ENCODE peak calls at places on chromosomes 12 and 14, in eight cellular contexts. I, P, A, T, J, N, Y and U are unnamed samples.
A peak's percentile ranks its signal among the peaks of the same experiment; 100 is the strongest.

GRCh38 chr12:50825372-50825838 is 17.3 kb upstream of the TMPRSS12 start:
- DNase-seq in I (peak; percentile 25), N (no peak), Y (peak; percentile 40), A (no peak), J (peak; percentile 43), T (no peak), P (no peak), U (no peak)

GRCh38 chr12:27187697-27188096 is 56.4 kb upstream of the STK38L start:
- DNase-seq in N (no peak), J (no peak), P (no peak), I (no peak), Y (no peak), T (no peak), A (no peak), U (no peak)

GRCh38 chr14:101821528-101821927 is 60.0 kb downstream of the PPP2R5C start:
- DNase-seq in Y (no peak), P (no peak), T (no peak), N (no peak), A (no peak), I (no peak), J (no peak), U (no peak)

GRCh38 chr12:52924764-52925716 is 20.2 kb upstream of the KRT8 start:
- DNase-seq in N (no peak), J (peak; percentile 90), A (no peak), Y (peak; percentile 83), I (peak; percentile 85), P (no peak), T (no peak), U (no peak)

GRCh38 chr12:116317986-116318737 is 40.7 kb upstream of the MED13L start:
- DNase-seq in I (no peak), T (no peak), Y (no peak), A (no peak), J (no peak), P (no peak), N (no peak), U (no peak)

GRCh38 chr14:90454041-90455000 is 57.5 kb downstream of the CALM1 start:
- DNase-seq in A (peak; percentile 81), J (peak; percentile 57), Y (peak; percentile 60), I (peak; percentile 67), P (peak; percentile 48), N (no peak), T (peak; percentile 96), U (peak; percentile 24)

GRCh38 chr14:93954900-93955891 is 21.2 kb downstream of the ASB2 start:
- DNase-seq in P (no peak), Y (peak; percentile 41), I (no peak), N (no peak), A (peak; percentile 62), T (no peak), J (no peak), U (no peak)

GRCh38 chr14:98997526-98998205 is 274.3 kb downstream of the BCL11B start:
- DNase-seq in I (no peak), P (no peak), Y (no peak), A (no peak), J (no peak), N (no peak), T (no peak), U (no peak)

GRCh38 chr12:22415342-22416309 is 81.1 kb upstream of the ST8SIA1 start:
- DNase-seq in T (peak; percentile 32), N (no peak), I (no peak), A (no peak), Y (peak; percentile 19), J (no peak), P (no peak), U (no peak)

GRCh38 chr12:57242329-57242690 is 8.7 kb downstream of the STAC3 start:
- DNase-seq in Y (no peak), I (no peak), N (no peak), A (peak; percentile 79), J (no peak), P (no peak), T (no peak), U (no peak)

DNA sequence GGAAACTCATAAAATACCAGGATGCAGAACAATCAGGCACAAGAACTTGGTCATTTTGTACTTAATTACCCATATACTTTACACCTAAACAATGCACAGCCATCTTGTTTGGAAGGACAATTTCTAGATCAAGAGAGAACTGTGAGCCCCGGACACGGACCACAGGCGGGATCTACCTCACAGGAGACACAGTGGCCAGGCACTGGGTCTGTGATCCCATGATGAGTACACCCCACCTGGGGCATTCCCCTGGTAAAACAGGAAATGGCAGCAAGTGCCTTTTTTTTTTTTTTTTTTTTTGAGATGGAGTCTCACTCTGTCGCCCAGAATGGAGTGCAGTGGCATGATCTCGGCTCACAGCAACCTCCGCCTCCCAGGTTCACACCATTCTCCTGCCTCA is 15.2 kb downstream of the GOLGA3 start:
- DNase-seq in J (no peak), P (no peak), Y (no peak), A (no peak), I (no peak), N (no peak), T (no peak), U (no peak)
- TF ChIP-seq POLR2A in J (no peak), P (no peak), Y (no peak), A (no peak), I (no peak), N (no peak), T (no peak), U (no peak)

GRCh38 chr12:132924356-132924755 is 31.8 kb downstream of the ZNF605 start:
- DNase-seq in T (no peak), I (no peak), Y (no peak), P (no peak), J (no peak), N (no peak), A (no peak), U (no peak)

GRCh38 chr12:132918680-132919079 is 31.3 kb upstream of the CHFR start:
- DNase-seq in P (no peak), A (no peak), N (no peak), I (no peak), T (no peak), Y (no peak), J (no peak), U (no peak)

GRCh38 chr12:132922676-132923075 is 33.4 kb downstream of the ZNF605 start:
- DNase-seq in A (no peak), Y (no peak), J (no peak), T (no peak), I (no peak), N (no peak), P (no peak), U (no peak)

GRCh38 chr12:132923356-132923909 is 32.7 kb downstream of the ZNF605 start:
- DNase-seq in P (no peak), T (no peak), A (no peak), N (no peak), J (no peak), I (no peak), Y (no peak), U (no peak)

DNA sequence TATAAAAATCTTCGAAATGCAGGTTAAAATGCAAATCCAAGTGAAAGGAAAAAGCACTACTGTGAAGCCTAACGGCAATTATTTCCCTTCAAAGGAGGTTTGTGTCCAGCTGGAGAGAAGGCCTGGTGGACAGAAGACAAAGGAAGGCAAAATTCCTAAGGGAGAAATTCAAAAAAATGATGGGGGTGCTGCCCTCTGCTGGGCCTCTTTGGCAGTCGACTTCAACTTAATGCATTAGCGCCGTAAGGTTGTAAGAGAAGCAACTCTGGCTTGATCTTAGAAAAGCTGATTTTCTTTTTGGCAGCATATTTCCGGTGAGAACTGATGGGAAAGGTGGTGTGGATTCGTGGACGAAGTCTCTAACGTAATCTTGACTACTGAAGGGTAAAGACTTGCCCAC is 34.3 kb upstream of the CHFR start:
- DNase-seq in J (peak; percentile 4), P (no peak), T (no peak), Y (no peak), I (no peak), A (no peak), N (no peak), U (no peak)
- TF ChIP-seq CTCF in J (peak; percentile 52), P (no peak), T (no peak), Y (no peak), I (no peak), A (no peak), N (no peak), U (no peak)

DNA sequence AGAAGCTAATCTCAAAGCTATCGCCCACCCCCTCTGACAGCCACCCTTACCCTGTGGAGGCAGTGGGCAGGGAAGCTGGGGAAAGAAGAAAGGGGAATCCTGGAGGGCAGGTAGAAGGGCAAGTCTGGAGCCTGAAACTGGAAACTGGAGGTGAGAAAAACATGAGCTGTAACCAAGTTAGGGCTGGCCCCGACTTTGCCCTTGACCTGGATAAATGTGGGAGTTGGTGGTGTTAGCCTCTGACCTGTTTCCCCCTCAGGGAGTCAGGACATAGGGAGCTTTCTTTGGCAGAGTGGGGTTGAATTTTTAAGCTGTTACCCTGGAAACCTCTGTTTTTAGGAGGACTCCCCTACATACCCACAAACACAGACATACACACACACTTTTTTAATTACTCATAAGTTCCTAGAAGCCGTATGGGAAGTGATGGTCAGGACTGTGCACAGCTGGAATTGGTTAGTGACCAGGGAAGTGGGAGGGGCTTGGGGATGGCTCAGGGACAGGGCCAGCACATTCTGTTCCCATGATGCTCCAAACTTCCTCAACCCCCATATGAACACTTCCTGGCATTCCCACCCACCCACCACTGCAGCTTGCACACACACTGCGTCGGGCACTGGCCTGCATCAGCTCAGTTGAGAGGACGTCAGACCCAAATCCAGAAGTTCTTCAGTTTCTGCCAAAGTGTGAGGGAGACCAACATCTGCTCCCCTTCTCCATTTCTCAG is 5.0 kb upstream of the MMP19 start:
- DNase-seq in T (peak; percentile 90), I (no peak), J (no peak), Y (peak; percentile 87), A (peak; percentile 88), N (peak; percentile 96), P (peak; percentile 93), U (peak; percentile 93)
- TF ChIP-seq POLR2A in T (no peak), I (no peak), J (no peak), Y (peak; percentile 37), A (no peak), N (no peak), P (peak; percentile 63), U (no peak)

GRCh38 chr12:46679754-46680153 is 146.0 kb downstream of the SLC38A4 start:
- DNase-seq in I (no peak), T (no peak), P (no peak), N (no peak), A (no peak), J (no peak), Y (no peak), U (no peak)

GRCh38 chr12:46676396-46676795 is 149.4 kb downstream of the SLC38A4 start:
- DNase-seq in A (no peak), J (no peak), I (no peak), N (no peak), T (no peak), Y (no peak), P (no peak), U (no peak)

GRCh38 chr12:46676797-46677520 is 148.8 kb downstream of the SLC38A4 start:
- DNase-seq in P (no peak), J (no peak), I (no peak), N (no peak), A (no peak), T (no peak), Y (no peak), U (no peak)

GRCh38 chr12:46678441-46678840 is 147.4 kb downstream of the SLC38A4 start:
- DNase-seq in A (no peak), I (no peak), N (no peak), Y (no peak), P (no peak), J (no peak), T (no peak), U (no peak)

DNA sequence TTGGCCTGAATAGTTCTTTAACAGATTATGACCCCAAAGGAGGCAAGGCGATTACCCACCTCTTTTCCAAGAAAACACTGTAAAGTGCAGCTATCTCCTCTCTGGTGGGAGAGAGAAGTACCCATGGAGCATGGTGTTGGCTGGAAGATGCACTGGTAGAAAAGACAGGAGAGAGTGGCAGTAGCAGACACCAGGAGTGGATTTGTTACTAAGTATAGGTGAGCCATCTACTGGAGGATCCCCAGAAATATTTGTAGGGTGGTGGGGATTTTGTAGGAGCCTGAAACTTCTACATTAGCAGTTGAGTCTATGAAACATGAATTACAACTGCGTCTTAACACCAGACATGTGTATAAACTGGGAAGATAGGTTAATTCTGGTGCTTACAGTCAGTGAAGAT is 148.0 kb downstream of the SLC38A4 start:
- DNase-seq in P (no peak), T (no peak), N (no peak), Y (no peak), A (no peak), I (peak; percentile 33), J (no peak), U (no peak)
- TF ChIP-seq CTCF in P (no peak), T (no peak), N (no peak), Y (no peak), A (no peak), I (peak; percentile 76), J (peak; percentile 32), U (no peak)